ENCODE peak calls at places on chromosomes 6 and 20, in four cellular contexts. R, D, S and J are unnamed samples.

GRCh38 chr6:45052325-45052724 is 275.8 kb upstream of the RUNX2 start:
- DNase-seq in R (no peak), D (no peak), S (no peak), J (no peak)

GRCh38 chr20:18252597-18253451 is 35.5 kb upstream of the ZNF133 start:
- DNase-seq in R (peak; percentile 84), D (no peak), S (no peak), J (no peak)

GRCh38 chr6:104606361-104606760 is 253.4 kb downstream of the HACE1 start:
- DNase-seq in R (no peak), D (peak; percentile 12), S (no peak), J (peak; percentile 53)

GRCh38 chr6:11262231-11262630 is 29.8 kb upstream of the NEDD9 start:
- DNase-seq in R (no peak), D (no peak), S (no peak), J (no peak)

GRCh38 chr6:79420054-79420453 is 117.2 kb downstream of the LCA5 start:
- DNase-seq in R (no peak), D (peak; percentile 36), S (no peak), J (peak; percentile 45)

GRCh38 chr6:8527818-8528217 is 92.5 kb upstream of the SLC35B3 start:
- DNase-seq in R (no peak), D (no peak), S (no peak), J (no peak)

GRCh38 chr20:19828233-19828632 is 70.2 kb downstream of the RIN2 start:
- DNase-seq in R (peak; percentile 65), D (no peak), S (no peak), J (peak; percentile 64)

GRCh38 chr6:47007657-47008396 is 34.3 kb downstream of the ADGRF1 start:
- DNase-seq in R (no peak), D (no peak), S (no peak), J (no peak)

GRCh38 chr6:31619805-31620585 is 520 bp upstream of the PRRC2A start:
- DNase-seq in R (peak; percentile 97), D (peak; percentile 99), S (peak; percentile 96), J (peak; percentile 99)

GRCh38 chr6:11428895-11429294 is 108.7 kb upstream of the TMEM170B start:
- DNase-seq in R (peak; percentile 70), D (no peak), S (no peak), J (no peak)

GRCh38 chr20:46073024-46073423 is 16.7 kb downstream of the NCOA5 start:
- DNase-seq in R (no peak), D (no peak), S (no peak), J (no peak)

GRCh38 chr20:42530855-42531674 is 658.6 kb downstream of the PTPRT start:
- DNase-seq in R (peak; percentile 40), D (peak; percentile 61), S (peak; percentile 54), J (peak; percentile 7)

GRCh38 chr6:776394-777041 is 83.6 kb upstream of the EXOC2 start:
- DNase-seq in R (no peak), D (no peak), S (no peak), J (no peak)

GRCh38 chr6:20348091-20348490 is 53.6 kb upstream of the E2F3 start:
- DNase-seq in R (no peak), D (no peak), S (no peak), J (no peak)

GRCh38 chr20:49323622-49324238 is 45.9 kb upstream of the ZNFX1 start:
- DNase-seq in R (peak; percentile 60), D (peak; percentile 10), S (peak; percentile 41), J (peak; percentile 15)

GRCh38 chr6:106508836-106509235 is 120.5 kb downstream of the RTN4IP1 start:
- DNase-seq in R (no peak), D (no peak), S (no peak), J (no peak)

GRCh38 chr6:170193326-170193821 is 97.5 kb downstream of the DLL1 start:
- DNase-seq in R (no peak), D (no peak), S (no peak), J (no peak)

GRCh38 chr6:41451515-41452163 is 94.5 kb upstream of the FOXP4 start:
- DNase-seq in R (no peak), D (no peak), S (no peak), J (no peak)

GRCh38 chr20:37519508-37520416 is 1.3 kb upstream of the NNAT start:
- DNase-seq in R (no peak), D (peak; percentile 36), S (peak; percentile 68), J (peak; percentile 96)

GRCh38 chr6:2162089-2162465 is 83.3 kb downstream of the GMDS start:
- DNase-seq in R (no peak), D (no peak), S (no peak), J (no peak)

GRCh38 chr6:167091149-167092107 is 31.5 kb upstream of the CCR6 start:
- DNase-seq in R (no peak), D (no peak), S (peak; percentile 25), J (no peak)

GRCh38 chr20:23150304-23151007 is 64.3 kb upstream of the CD93 start:
- DNase-seq in R (no peak), D (no peak), S (no peak), J (no peak)

GRCh38 chr20:18380908-18381529 is 85.8 kb downstream of the DZANK1 start:
- DNase-seq in R (no peak), D (no peak), S (no peak), J (no peak)

GRCh38 chr6:146028250-146028789 is 542 bp upstream of the GRM1 start:
- DNase-seq in R (peak; percentile 48), D (no peak), S (peak; percentile 58), J (peak; percentile 30)

GRCh38 chr6:151058021-151058733 is 181.6 kb upstream of the AKAP12 start:
- DNase-seq in R (no peak), D (peak; percentile 37), S (peak; percentile 71), J (no peak)

GRCh38 chr6:163489584-163489983 is 75.1 kb downstream of the QKI start:
- DNase-seq in R (no peak), D (no peak), S (no peak), J (no peak)

GRCh38 chr6:97097068-97098047 is 172.8 kb downstream of the KLHL32 start:
- DNase-seq in R (no peak), D (no peak), S (no peak), J (no peak)

GRCh38 chr6:125307964-125308615 is 6.3 kb upstream of the HDDC2 start:
- DNase-seq in R (no peak), D (peak; percentile 11), S (no peak), J (no peak)

GRCh38 chr20:26214991-26215390 is 518.3 kb upstream of the ZNF337 start:
- DNase-seq in R (no peak), D (no peak), S (no peak), J (no peak)

GRCh38 chr20:15185322-15185721 is 847.9 kb upstream of the FLRT3 start:
- DNase-seq in R (no peak), D (no peak), S (no peak), J (no peak)

GRCh38 chr6:149985506-149985937 is 21.8 kb downstream of the ULBP1 start:
- DNase-seq in R (no peak), D (no peak), S (no peak), J (no peak)

GRCh38 chr20:3759316-3759715 is 8.2 kb downstream of the ADISSP start:
- DNase-seq in R (no peak), D (no peak), S (no peak), J (no peak)

GRCh38 chr6:73860303-73860702 is 164.3 kb downstream of the CD109 start:
- DNase-seq in R (no peak), D (no peak), S (no peak), J (no peak)